ENCODE peak calls at places on chromosomes 11 and 22, in four cellular contexts. Q, H, R and G are unnamed samples.

GRCh38 chr11:88521354-88522310 is 184.1 kb upstream of the CTSC start:
- DNase-seq in H (no peak), R (no peak), Q (no peak), G (no peak)

GRCh38 chr22:49296561-49296960 is 531.1 kb downstream of the BRD1 start:
- DNase-seq in H (no peak), Q (peak; percentile 53), R (no peak), G (peak; percentile 50)

GRCh38 chr22:35023692-35024363 is 42.1 kb upstream of the ISX start:
- DNase-seq in H (peak; percentile 65), R (peak; percentile 47), Q (peak; percentile 86), G (peak; percentile 80)

GRCh38 chr11:11263238-11264030 is 89.6 kb downstream of the CSNK2A3 start:
- DNase-seq in H (peak; percentile 95), R (no peak), Q (no peak), G (no peak)

GRCh38 chr11:36257351-36257750 is 31.9 kb downstream of the COMMD9 start:
- DNase-seq in H (no peak), Q (no peak), R (no peak), G (no peak)

GRCh38 chr11:117026593-117027330 is 71.5 kb downstream of the SIK3 start:
- DNase-seq in R (no peak), H (no peak), Q (no peak), G (no peak)

GRCh38 chr11:64787526-64788320 is 9.4 kb upstream of the SF1 start:
- DNase-seq in Q (peak; percentile 78), H (peak; percentile 21), R (peak; percentile 18), G (peak; percentile 79)

GRCh38 chr22:39967103-39967829 is 7.1 kb downstream of the TMA7B start:
- DNase-seq in H (no peak), R (no peak), Q (no peak), G (no peak)

GRCh38 chr11:1906623-1907423 is 12.7 kb upstream of the TNNT3 start:
- DNase-seq in R (no peak), H (no peak), Q (peak; percentile 59), G (no peak)

GRCh38 chr11:2859706-2860037 is 25.9 kb downstream of the CDKN1C start:
- DNase-seq in H (no peak), Q (no peak), R (no peak), G (no peak)

GRCh38 chr11:110312670-110313069 is 16.3 kb upstream of the RDX start:
- DNase-seq in H (no peak), Q (no peak), R (no peak), G (no peak)

GRCh38 chr11:88281317-88281712 is 56.2 kb downstream of the CTSC start:
- DNase-seq in Q (no peak), H (peak; percentile 17), R (no peak), G (no peak)

GRCh38 chr11:77201370-77201769 is 73.3 kb downstream of the MYO7A start:
- DNase-seq in R (no peak), H (no peak), Q (peak; percentile 51), G (no peak)

GRCh38 chr11:72613977-72614376 is 60.2 kb downstream of the PDE2A start:
- DNase-seq in Q (no peak), H (no peak), R (no peak), G (peak; percentile 88)

GRCh38 chr11:124717421-124717785 is 22.3 kb upstream of the NRGN start:
- DNase-seq in R (no peak), Q (no peak), H (no peak), G (no peak)

GRCh38 chr11:118148877-118149276 is 3.7 kb downstream of the SCN4B start:
- DNase-seq in Q (no peak), R (no peak), H (no peak), G (no peak)

GRCh38 chr22:40874016-40874415 is 12.1 kb upstream of the DNAJB7 start:
- DNase-seq in H (no peak), R (no peak), Q (no peak), G (no peak)

GRCh38 chr11:75667268-75667830 is 1.5 kb downstream of the MAP6 start:
- DNase-seq in Q (no peak), R (no peak), H (peak; percentile 82), G (no peak)

GRCh38 chr22:30212363-30212995 is 34.1 kb downstream of the LIF start:
- DNase-seq in Q (peak; percentile 80), H (peak; percentile 2), R (peak; percentile 71), G (peak; percentile 88)

GRCh38 chr11:3808846-3809623 is 675 bp downstream of the PGAP2 start:
- DNase-seq in R (peak; percentile 71), Q (no peak), H (peak; percentile 62), G (no peak)

GRCh38 chr11:70456921-70457532 is 58.7 kb downstream of the CTTN start:
- DNase-seq in R (no peak), Q (no peak), H (peak; percentile 19), G (peak; percentile 36)

GRCh38 chr11:68211546-68211945 is 1.6 kb downstream of the KMT5B start:
- DNase-seq in R (no peak), H (peak; percentile 22), Q (no peak), G (no peak)